ENCODE peak calls at places on chromosomes 12 and 14, in ten cellular contexts. T, S, Y, J, Q, R, K, N, A and B are unnamed samples.

GRCh38 chr14:31286456-31287293 is 79.1 kb upstream of the HECTD1 start:
- DNase-seq in S (peak), K (no peak), A (no peak), Y (no peak), N (no peak), R (peak), J (no peak), Q (no peak), T (peak), B (no peak)

GRCh38 chr12:19316420-19316819 is 122.9 kb upstream of the AEBP2 start:
- DNase-seq in N (no peak), S (no peak), Y (no peak), A (no peak), R (no peak), T (peak), Q (no peak), K (peak), J (peak), B (no peak)

GRCh38 chr12:50200507-50201273 is 33.5 kb upstream of the CERS5 start:
- DNase-seq in K (peak), N (no peak), Q (no peak), J (peak), A (no peak), S (peak), T (peak), R (no peak), Y (no peak), B (no peak)

GRCh38 chr12:104694711-104695110 is 238.0 kb downstream of the CHST11 start:
- DNase-seq in R (no peak), J (no peak), N (no peak), A (no peak), S (no peak), Q (no peak), Y (no peak), K (peak), T (no peak), B (no peak)

GRCh38 chr14:96176275-96176674 is 28.4 kb upstream of the BDKRB2 start:
- DNase-seq in S (no peak), T (no peak), Y (no peak), R (no peak), K (peak), A (no peak), N (no peak), J (peak), Q (no peak), B (no peak)

GRCh38 chr14:68544150-68544892 is 248.5 kb downstream of the ZFP36L1 start:
- DNase-seq in T (peak), R (no peak), N (peak), Q (no peak), A (no peak), Y (no peak), J (peak), K (peak), S (no peak), B (no peak)

GRCh38 chr12:101782544-101782855 is 43.2 kb upstream of the SYCP3 start:
- DNase-seq in R (no peak), N (no peak), J (peak), K (no peak), A (no peak), Y (no peak), S (no peak), T (no peak), Q (no peak), B (no peak)

GRCh38 chr14:61925043-61925442 is 162.8 kb downstream of the SNAPC1 start:
- DNase-seq in T (peak), A (no peak), Q (no peak), R (no peak), Y (no peak), N (peak), K (peak), S (peak), J (peak), B (no peak)

GRCh38 chr14:105700622-105701288 is 174.4 kb downstream of the TMEM121 start:
- DNase-seq in K (no peak), A (no peak), R (no peak), Q (no peak), N (no peak), J (no peak), S (no peak), Y (no peak), T (peak), B (no peak)

GRCh38 chr12:78916845-78917480 is 52.4 kb downstream of the SYT1 start:
- DNase-seq in J (peak), Q (no peak), R (no peak), S (no peak), Y (no peak), K (peak), N (peak), T (peak), A (no peak), B (no peak)

GRCh38 chr14:71606064-71606463 is 326.2 kb upstream of the RGS6 start:
- DNase-seq in K (no peak), Q (no peak), R (no peak), S (no peak), A (no peak), J (no peak), Y (no peak), T (no peak), N (no peak), B (no peak)

GRCh38 chr12:110639336-110640178 is 25.6 kb downstream of the TCTN1 start:
- DNase-seq in T (peak), S (no peak), K (peak), R (no peak), J (peak), Q (no peak), N (peak), Y (no peak), A (no peak), B (no peak)

GRCh38 chr12:68792952-68793351 is 15.0 kb upstream of the MDM2 start:
- DNase-seq in T (peak), K (peak), J (peak), A (peak), S (peak), R (peak), N (no peak), Y (peak), Q (no peak), B (peak)

GRCh38 chr14:99735189-99736135 is 51.4 kb downstream of the CYP46A1 start:
- DNase-seq in T (no peak), Q (no peak), S (no peak), Y (no peak), R (no peak), J (no peak), K (no peak), A (no peak), N (no peak), B (no peak)

GRCh38 chr12:92828565-92828964 is 100.5 kb downstream of the EEA1 start:
- DNase-seq in Q (no peak), N (no peak), S (peak), R (no peak), T (no peak), A (no peak), J (no peak), K (no peak), Y (no peak), B (no peak)

GRCh38 chr14:42703501-42703900 is 1096.8 kb downstream of the LRFN5 start:
- DNase-seq in N (no peak), Q (no peak), K (no peak), S (no peak), R (no peak), Y (no peak), A (no peak), J (no peak), T (no peak), B (no peak)

GRCh38 chr12:57452181-57452936 is 2.7 kb upstream of the INHBE start:
- DNase-seq in A (no peak), K (peak), Q (no peak), Y (no peak), J (peak), S (peak), R (no peak), N (no peak), T (peak), B (no peak)

GRCh38 chr12:27682534-27682933 is 13.7 kb upstream of the REP15 start:
- DNase-seq in A (no peak), S (no peak), J (peak), Y (no peak), T (no peak), K (peak), N (no peak), R (no peak), Q (no peak), B (no peak)

GRCh38 chr12:66497000-66497897 is 181.6 kb downstream of the GRIP1 start:
- DNase-seq in R (no peak), J (no peak), Q (no peak), N (no peak), K (no peak), T (no peak), S (no peak), A (peak), Y (no peak), B (no peak)

GRCh38 chr14:29773990-29774389 is 153.7 kb downstream of the PRKD1 start:
- DNase-seq in S (no peak), Y (no peak), K (no peak), A (peak), T (no peak), J (no peak), N (no peak), R (no peak), Q (peak), B (peak)

GRCh38 chr12:26769611-26770010 is 63.4 kb downstream of the ITPR2 start:
- DNase-seq in S (no peak), K (no peak), Y (no peak), A (no peak), R (no peak), J (no peak), T (no peak), Q (no peak), N (no peak), B (no peak)

GRCh38 chr12:32159381-32159780 is 52.7 kb downstream of the BICD1 start:
- DNase-seq in R (no peak), Y (no peak), N (no peak), K (no peak), Q (no peak), T (no peak), J (no peak), S (no peak), A (no peak), B (no peak)

GRCh38 chr12:59345406-59345805 is 250.4 kb upstream of the SLC16A7 start:
- DNase-seq in Y (no peak), R (no peak), T (no peak), A (no peak), J (no peak), N (no peak), Q (no peak), S (no peak), K (no peak), B (no peak)

GRCh38 chr14:104885031-104885972 is 20.2 kb downstream of the CEP170B start:
- DNase-seq in N (no peak), J (no peak), A (no peak), Y (no peak), K (no peak), S (no peak), Q (no peak), R (no peak), T (no peak), B (no peak)